ENCODE peak calls at places on chromosomes 4 and X, in seven cellular contexts. One of them, this sample, is unnamed.

GRCh38 chr4:15349426-15349825 is 78.4 kb upstream of the C1QTNF7 start:
- DNase-seq in A549: no peak
- DNase-seq in endodermal cell: no peak
- DNase-seq in heart right ventricle: no peak
- DNase-seq in left lung: no peak
- DNase-seq in tibial nerve: no peak
- DNase-seq in substantia nigra: no peak
- DNase-seq in this sample: no peak

GRCh38 chr4:38105475-38105874 is 145.3 kb downstream of the PTTG2 start:
- DNase-seq in substantia nigra: no peak
- DNase-seq in A549: no peak
- DNase-seq in heart right ventricle: no peak
- DNase-seq in endodermal cell: no peak
- DNase-seq in left lung: no peak
- DNase-seq in tibial nerve: no peak
- DNase-seq in this sample: no peak

GRCh38 chr4:98620087-98620784 is 38.2 kb downstream of the TSPAN5 start:
- DNase-seq in left lung: no peak
- DNase-seq in tibial nerve: no peak
- DNase-seq in substantia nigra: no peak
- DNase-seq in A549: no peak
- DNase-seq in endodermal cell: peak
- DNase-seq in heart right ventricle: no peak
- DNase-seq in this sample: no peak

GRCh38 chrX:105945266-105945665 is 93.3 kb downstream of the SERPINA7 start:
- DNase-seq in left lung: no peak
- DNase-seq in heart right ventricle: no peak
- DNase-seq in endodermal cell: no peak
- DNase-seq in A549: no peak
- DNase-seq in tibial nerve: no peak
- DNase-seq in substantia nigra: no peak
- DNase-seq in this sample: no peak

GRCh38 chr4:55216871-55217635 is 91.7 kb upstream of the KDR start:
- DNase-seq in tibial nerve: no peak
- DNase-seq in heart right ventricle: no peak
- DNase-seq in endodermal cell: no peak
- DNase-seq in left lung: no peak
- DNase-seq in A549: no peak
- DNase-seq in substantia nigra: no peak
- DNase-seq in this sample: no peak

GRCh38 chr4:156694413-156694812 is 277.2 kb downstream of the PDGFC start:
- DNase-seq in left lung: no peak
- DNase-seq in tibial nerve: no peak
- DNase-seq in endodermal cell: no peak
- DNase-seq in heart right ventricle: no peak
- DNase-seq in substantia nigra: no peak
- DNase-seq in A549: no peak
- DNase-seq in this sample: no peak

GRCh38 chr4:166324321-166324720 is 451.3 kb downstream of the TLL1 start:
- DNase-seq in tibial nerve: no peak
- DNase-seq in heart right ventricle: no peak
- DNase-seq in endodermal cell: peak
- DNase-seq in left lung: no peak
- DNase-seq in A549: peak
- DNase-seq in substantia nigra: no peak
- DNase-seq in this sample: no peak

GRCh38 chr4:7310441-7310840 is 118.1 kb downstream of the SORCS2 start:
- DNase-seq in heart right ventricle: no peak
- DNase-seq in substantia nigra: no peak
- DNase-seq in endodermal cell: no peak
- DNase-seq in A549: no peak
- DNase-seq in tibial nerve: no peak
- DNase-seq in left lung: no peak
- DNase-seq in this sample: no peak

GRCh38 chr4:90007494-90008167 is 113.0 kb downstream of the MMRN1 start:
- DNase-seq in left lung: no peak
- DNase-seq in endodermal cell: peak
- DNase-seq in heart right ventricle: no peak
- DNase-seq in A549: no peak
- DNase-seq in substantia nigra: no peak
- DNase-seq in tibial nerve: no peak
- DNase-seq in this sample: peak

GRCh38 chrX:71253253-71254091 is 468 bp downstream of the ZMYM3 start:
- DNase-seq in heart right ventricle: peak
- DNase-seq in A549: peak
- DNase-seq in substantia nigra: no peak
- DNase-seq in left lung: no peak
- DNase-seq in tibial nerve: peak
- DNase-seq in endodermal cell: peak
- DNase-seq in this sample: peak

GRCh38 chr4:147862043-147862692 is 130.3 kb downstream of the ARHGAP10 start:
- DNase-seq in A549: no peak
- DNase-seq in endodermal cell: no peak
- DNase-seq in heart right ventricle: no peak
- DNase-seq in tibial nerve: no peak
- DNase-seq in left lung: no peak
- DNase-seq in substantia nigra: no peak
- DNase-seq in this sample: no peak

GRCh38 chrX:21725498-21725897 is 32.4 kb downstream of the SMPX start:
- DNase-seq in A549: peak
- DNase-seq in heart right ventricle: no peak
- DNase-seq in substantia nigra: no peak
- DNase-seq in endodermal cell: no peak
- DNase-seq in left lung: no peak
- DNase-seq in tibial nerve: no peak
- DNase-seq in this sample: no peak

GRCh38 chrX:24334473-24334872 is 20.6 kb upstream of the SUPT20HL2 start:
- DNase-seq in A549: no peak
- DNase-seq in left lung: no peak
- DNase-seq in tibial nerve: no peak
- DNase-seq in heart right ventricle: no peak
- DNase-seq in substantia nigra: no peak
- DNase-seq in endodermal cell: no peak
- DNase-seq in this sample: no peak

GRCh38 chr4:103011378-103012025 is 8.0 kb downstream of the SLC9B1 start:
- DNase-seq in endodermal cell: peak
- DNase-seq in left lung: peak
- DNase-seq in substantia nigra: no peak
- DNase-seq in tibial nerve: no peak
- DNase-seq in heart right ventricle: no peak
- DNase-seq in A549: no peak
- DNase-seq in this sample: peak

GRCh38 chr4:103010827-103011226 is 8.7 kb downstream of the SLC9B1 start:
- DNase-seq in substantia nigra: no peak
- DNase-seq in A549: no peak
- DNase-seq in endodermal cell: no peak
- DNase-seq in left lung: no peak
- DNase-seq in heart right ventricle: no peak
- DNase-seq in tibial nerve: no peak
- DNase-seq in this sample: no peak

GRCh38 chr4:103008875-103009729 is 10.4 kb downstream of the SLC9B1 start:
- DNase-seq in endodermal cell: no peak
- DNase-seq in tibial nerve: peak
- DNase-seq in A549: peak
- DNase-seq in substantia nigra: no peak
- DNase-seq in heart right ventricle: no peak
- DNase-seq in left lung: no peak
- DNase-seq in this sample: no peak

GRCh38 chr4:103012085-103012484 is 7.4 kb downstream of the SLC9B1 start:
- DNase-seq in A549: no peak
- DNase-seq in left lung: no peak
- DNase-seq in substantia nigra: no peak
- DNase-seq in heart right ventricle: no peak
- DNase-seq in endodermal cell: no peak
- DNase-seq in tibial nerve: peak
- DNase-seq in this sample: no peak

DNA sequence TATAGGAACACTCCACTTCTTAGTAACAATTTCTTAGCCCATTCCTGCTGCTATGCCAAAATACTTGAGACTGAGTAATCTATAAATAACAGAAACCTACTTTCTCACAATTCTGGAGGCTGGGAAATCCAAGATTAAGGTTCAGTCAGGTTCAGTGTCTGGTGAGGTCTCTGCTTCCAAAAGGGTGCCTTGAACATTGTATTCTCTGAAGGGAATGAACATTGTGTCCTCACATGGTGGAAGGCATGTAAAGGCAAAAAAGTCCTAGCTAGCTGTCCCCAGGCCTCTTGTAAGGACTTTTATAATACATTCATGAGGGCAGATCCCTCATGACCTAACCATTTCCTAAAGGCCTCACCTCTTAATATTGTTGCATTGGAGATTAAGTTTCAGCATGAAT is 6.9 kb downstream of the SLC9B1 start:
- DNase-seq in A549: no peak
- DNase-seq in heart right ventricle: no peak
- DNase-seq in endodermal cell: no peak
- DNase-seq in tibial nerve: no peak
- DNase-seq in left lung: no peak
- DNase-seq in substantia nigra: no peak
- DNase-seq in this sample: no peak
- H3K27ac ChIP-seq in A549: no peak
- H3K27ac ChIP-seq in heart right ventricle: no peak
- H3K27ac ChIP-seq in endodermal cell: no peak
- H3K27ac ChIP-seq in tibial nerve: peak
- H3K27ac ChIP-seq in left lung: peak
- H3K27ac ChIP-seq in substantia nigra: no peak
- H3K27ac ChIP-seq in this sample: peak

DNA sequence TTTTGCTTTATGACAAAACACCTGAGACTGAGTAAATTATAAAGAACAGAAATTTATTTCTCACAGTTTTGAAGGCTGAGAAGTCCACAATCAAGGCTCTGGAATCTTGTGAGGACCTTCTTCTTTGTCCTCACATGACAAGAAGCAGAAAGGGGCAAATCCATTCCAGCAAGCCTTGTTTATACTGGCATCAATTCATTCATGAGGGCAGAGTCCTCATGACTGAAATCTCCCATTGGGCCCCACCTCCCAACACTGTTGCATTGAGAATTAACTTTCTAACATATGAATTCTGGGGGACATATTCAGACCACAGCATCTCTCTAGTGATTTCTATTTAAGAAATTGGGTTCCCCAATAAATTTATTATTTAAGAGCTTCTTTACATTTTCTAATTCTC is 395.4 kb downstream of the AR start:
- DNase-seq in endodermal cell: no peak
- DNase-seq in heart right ventricle: no peak
- DNase-seq in tibial nerve: no peak
- DNase-seq in substantia nigra: no peak
- DNase-seq in A549: no peak
- DNase-seq in left lung: no peak
- DNase-seq in this sample: no peak
- H3K27ac ChIP-seq in endodermal cell: no peak
- H3K27ac ChIP-seq in heart right ventricle: no peak
- H3K27ac ChIP-seq in tibial nerve: no peak
- H3K27ac ChIP-seq in substantia nigra: no peak
- H3K27ac ChIP-seq in A549: no peak
- H3K27ac ChIP-seq in left lung: no peak
- H3K27ac ChIP-seq in this sample: no peak

DNA sequence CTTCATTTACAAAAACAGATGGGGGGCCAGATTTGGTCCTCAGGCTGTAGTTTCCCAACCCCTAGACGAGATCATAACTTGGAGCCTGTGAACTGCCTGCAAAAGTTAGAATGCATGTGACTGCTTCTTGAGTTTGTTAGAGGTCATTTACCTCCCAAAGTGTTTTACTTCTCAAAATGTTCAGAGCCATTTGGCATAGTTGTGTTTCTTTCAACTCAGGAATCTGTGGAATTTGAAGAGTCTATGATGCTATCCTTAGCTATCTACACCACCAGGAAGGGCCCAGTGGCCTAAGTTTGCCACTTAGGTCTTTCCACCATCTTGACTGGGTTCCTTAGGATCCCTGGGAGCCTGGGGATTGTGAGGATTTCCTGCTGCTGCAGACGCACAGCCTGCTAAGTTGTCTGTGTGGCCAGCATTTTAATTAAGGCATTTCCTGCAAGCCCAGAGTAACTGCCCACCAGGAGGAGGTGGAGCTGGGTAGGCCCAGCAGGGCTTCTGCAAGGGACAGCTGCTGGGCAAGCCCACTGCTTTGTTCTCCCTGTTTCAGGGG is 53.1 kb downstream of the CCNI start:
- DNase-seq in left lung: no peak
- DNase-seq in heart right ventricle: no peak
- DNase-seq in substantia nigra: no peak
- DNase-seq in endodermal cell: peak
- DNase-seq in tibial nerve: no peak
- DNase-seq in A549: no peak
- DNase-seq in this sample: no peak
- H3K27ac ChIP-seq in left lung: no peak
- H3K27ac ChIP-seq in heart right ventricle: no peak
- H3K27ac ChIP-seq in substantia nigra: no peak
- H3K27ac ChIP-seq in endodermal cell: peak
- H3K27ac ChIP-seq in tibial nerve: no peak
- H3K27ac ChIP-seq in A549: no peak
- H3K27ac ChIP-seq in this sample: no peak

GRCh38 chr4:113449407-113449974 is 312.0 kb downstream of the CAMK2D start:
- DNase-seq in heart right ventricle: no peak
- DNase-seq in A549: no peak
- DNase-seq in endodermal cell: no peak
- DNase-seq in left lung: no peak
- DNase-seq in substantia nigra: no peak
- DNase-seq in tibial nerve: no peak
- DNase-seq in this sample: no peak
- H3K27ac ChIP-seq in heart right ventricle: peak
- H3K27ac ChIP-seq in A549: no peak
- H3K27ac ChIP-seq in endodermal cell: no peak
- H3K27ac ChIP-seq in left lung: peak
- H3K27ac ChIP-seq in substantia nigra: no peak
- H3K27ac ChIP-seq in tibial nerve: no peak
- H3K27ac ChIP-seq in this sample: peak

GRCh38 chr4:3254302-3255131 is 5.6 kb downstream of the MSANTD1 start:
- DNase-seq in heart right ventricle: no peak
- DNase-seq in left lung: peak
- DNase-seq in endodermal cell: peak
- DNase-seq in A549: no peak
- DNase-seq in substantia nigra: no peak
- DNase-seq in tibial nerve: no peak
- DNase-seq in this sample: peak

GRCh38 chr4:3255611-3256186 is 6.7 kb downstream of the MSANTD1 start:
- DNase-seq in heart right ventricle: no peak
- DNase-seq in endodermal cell: peak
- DNase-seq in left lung: peak
- DNase-seq in tibial nerve: no peak
- DNase-seq in A549: no peak
- DNase-seq in substantia nigra: no peak
- DNase-seq in this sample: peak

GRCh38 chr4:3256230-3257124 is 7.5 kb downstream of the MSANTD1 start:
- DNase-seq in heart right ventricle: no peak
- DNase-seq in A549: no peak
- DNase-seq in tibial nerve: no peak
- DNase-seq in left lung: peak
- DNase-seq in endodermal cell: peak
- DNase-seq in substantia nigra: no peak
- DNase-seq in this sample: peak

GRCh38 chr4:3257125-3257690 is 8.2 kb downstream of the MSANTD1 start:
- DNase-seq in endodermal cell: peak
- DNase-seq in tibial nerve: no peak
- DNase-seq in left lung: peak
- DNase-seq in substantia nigra: no peak
- DNase-seq in A549: no peak
- DNase-seq in heart right ventricle: no peak
- DNase-seq in this sample: peak

GRCh38 chr4:3257691-3258482 is 8.9 kb downstream of the MSANTD1 start:
- DNase-seq in heart right ventricle: peak
- DNase-seq in tibial nerve: no peak
- DNase-seq in left lung: peak
- DNase-seq in A549: no peak
- DNase-seq in substantia nigra: no peak
- DNase-seq in endodermal cell: no peak
- DNase-seq in this sample: no peak
- H3K27ac ChIP-seq in heart right ventricle: no peak
- H3K27ac ChIP-seq in tibial nerve: no peak
- H3K27ac ChIP-seq in left lung: no peak
- H3K27ac ChIP-seq in A549: no peak
- H3K27ac ChIP-seq in substantia nigra: no peak
- H3K27ac ChIP-seq in endodermal cell: no peak
- H3K27ac ChIP-seq in this sample: no peak